ENCODE peak calls at places on chromosome 19, in six cellular contexts. One of them, this sample, is unnamed.

GRCh38 chr19:55353803-55354697 is 469 bp downstream of the COX6B2 start:
- DNase-seq in fibroblast of mammary gland: peak
- DNase-seq in breast epithelium: peak
- DNase-seq in ovary: peak
- DNase-seq in CD8-positive, alpha-beta T cell: peak
- DNase-seq in uterus: peak
- DNase-seq in this sample: peak

GRCh38 chr19:52941941-52942370 is 18.7 kb upstream of the ZNF888 start:
- DNase-seq in ovary: peak
- DNase-seq in uterus: peak
- DNase-seq in breast epithelium: no peak
- DNase-seq in CD8-positive, alpha-beta T cell: no peak
- DNase-seq in fibroblast of mammary gland: peak
- DNase-seq in this sample: peak

GRCh38 chr19:3976495-3977241 is 5.8 kb upstream of the DAPK3 start:
- DNase-seq in ovary: peak
- DNase-seq in breast epithelium: peak
- DNase-seq in fibroblast of mammary gland: peak
- DNase-seq in CD8-positive, alpha-beta T cell: no peak
- DNase-seq in uterus: no peak
- DNase-seq in this sample: no peak

GRCh38 chr19:55866521-55866920 is 30.2 kb downstream of the NLRP4 start:
- DNase-seq in CD8-positive, alpha-beta T cell: no peak
- DNase-seq in breast epithelium: no peak
- DNase-seq in fibroblast of mammary gland: no peak
- DNase-seq in uterus: no peak
- DNase-seq in ovary: no peak
- DNase-seq in this sample: no peak

GRCh38 chr19:51002101-51002532 is 713 bp upstream of the KLK8 start:
- DNase-seq in fibroblast of mammary gland: no peak
- DNase-seq in uterus: no peak
- DNase-seq in ovary: no peak
- DNase-seq in breast epithelium: no peak
- DNase-seq in CD8-positive, alpha-beta T cell: no peak
- DNase-seq in this sample: no peak

GRCh38 chr19:6464070-6464873 is at the start of gene CRB3:
- DNase-seq in breast epithelium: peak
- DNase-seq in CD8-positive, alpha-beta T cell: peak
- DNase-seq in uterus: no peak
- DNase-seq in fibroblast of mammary gland: no peak
- DNase-seq in ovary: no peak
- DNase-seq in this sample: no peak

GRCh38 chr19:532578-533484 is 1.3 kb downstream of the CDC34 start:
- DNase-seq in breast epithelium: peak
- DNase-seq in ovary: peak
- DNase-seq in fibroblast of mammary gland: peak
- DNase-seq in CD8-positive, alpha-beta T cell: peak
- DNase-seq in uterus: peak
- DNase-seq in this sample: no peak

GRCh38 chr19:22026687-22027086 is 15.9 kb upstream of the ZNF208 start:
- DNase-seq in fibroblast of mammary gland: no peak
- DNase-seq in uterus: no peak
- DNase-seq in breast epithelium: no peak
- DNase-seq in CD8-positive, alpha-beta T cell: no peak
- DNase-seq in ovary: no peak
- DNase-seq in this sample: no peak

GRCh38 chr19:2561895-2562294 is 86.0 kb downstream of the GADD45B start:
- DNase-seq in ovary: no peak
- DNase-seq in uterus: no peak
- DNase-seq in breast epithelium: no peak
- DNase-seq in fibroblast of mammary gland: no peak
- DNase-seq in CD8-positive, alpha-beta T cell: peak
- DNase-seq in this sample: peak

GRCh38 chr19:11091343-11092153 is 2.3 kb downstream of the LDLR start:
- DNase-seq in uterus: peak
- DNase-seq in fibroblast of mammary gland: peak
- DNase-seq in ovary: no peak
- DNase-seq in breast epithelium: peak
- DNase-seq in CD8-positive, alpha-beta T cell: peak
- DNase-seq in this sample: peak

GRCh38 chr19:2035590-2035991 is 15.5 kb downstream of the MKNK2 start:
- DNase-seq in CD8-positive, alpha-beta T cell: no peak
- DNase-seq in breast epithelium: no peak
- DNase-seq in uterus: no peak
- DNase-seq in fibroblast of mammary gland: no peak
- DNase-seq in ovary: no peak
- DNase-seq in this sample: no peak

GRCh38 chr19:40806385-40807146 is 7.6 kb downstream of the EGLN2 start:
- DNase-seq in fibroblast of mammary gland: peak
- DNase-seq in ovary: peak
- DNase-seq in breast epithelium: peak
- DNase-seq in uterus: peak
- DNase-seq in CD8-positive, alpha-beta T cell: peak
- DNase-seq in this sample: peak

GRCh38 chr19:48543121-48543710 is 8.8 kb upstream of the SULT2B1 start:
- DNase-seq in uterus: no peak
- DNase-seq in breast epithelium: peak
- DNase-seq in CD8-positive, alpha-beta T cell: no peak
- DNase-seq in fibroblast of mammary gland: peak
- DNase-seq in ovary: no peak
- DNase-seq in this sample: no peak

GRCh38 chr19:16599655-16600346 is 27.6 kb upstream of the SLC35E1 start:
- DNase-seq in breast epithelium: no peak
- DNase-seq in uterus: no peak
- DNase-seq in ovary: no peak
- DNase-seq in fibroblast of mammary gland: no peak
- DNase-seq in CD8-positive, alpha-beta T cell: no peak
- DNase-seq in this sample: no peak

GRCh38 chr19:43229315-43229714 is 23.9 kb upstream of the PSG4 start:
- DNase-seq in uterus: no peak
- DNase-seq in fibroblast of mammary gland: no peak
- DNase-seq in breast epithelium: no peak
- DNase-seq in ovary: no peak
- DNase-seq in CD8-positive, alpha-beta T cell: no peak
- DNase-seq in this sample: no peak

GRCh38 chr19:47274891-47275865 is 493 bp downstream of the INAFM1 start:
- DNase-seq in uterus: peak
- DNase-seq in breast epithelium: no peak
- DNase-seq in CD8-positive, alpha-beta T cell: no peak
- DNase-seq in fibroblast of mammary gland: peak
- DNase-seq in ovary: peak
- DNase-seq in this sample: peak

GRCh38 chr19:42396248-42396541 is 6.1 kb upstream of the CNFN start:
- DNase-seq in ovary: no peak
- DNase-seq in CD8-positive, alpha-beta T cell: no peak
- DNase-seq in fibroblast of mammary gland: no peak
- DNase-seq in uterus: no peak
- DNase-seq in breast epithelium: no peak
- DNase-seq in this sample: no peak

GRCh38 chr19:56301152-56301551 is 13.5 kb downstream of the ZSCAN5A start:
- DNase-seq in breast epithelium: no peak
- DNase-seq in fibroblast of mammary gland: no peak
- DNase-seq in CD8-positive, alpha-beta T cell: no peak
- DNase-seq in ovary: no peak
- DNase-seq in uterus: no peak
- DNase-seq in this sample: no peak

GRCh38 chr19:41876847-41877489 is at the start of gene CD79A:
- DNase-seq in breast epithelium: no peak
- DNase-seq in uterus: no peak
- DNase-seq in CD8-positive, alpha-beta T cell: peak
- DNase-seq in ovary: no peak
- DNase-seq in fibroblast of mammary gland: no peak
- DNase-seq in this sample: no peak

GRCh38 chr19:1861599-1862031 is 1.8 kb downstream of the KLF16 start:
- DNase-seq in CD8-positive, alpha-beta T cell: no peak
- DNase-seq in uterus: no peak
- DNase-seq in fibroblast of mammary gland: no peak
- DNase-seq in ovary: no peak
- DNase-seq in breast epithelium: no peak
- DNase-seq in this sample: no peak

GRCh38 chr19:41263850-41264580 is at the start of gene HNRNPUL1:
- DNase-seq in breast epithelium: peak
- DNase-seq in uterus: peak
- DNase-seq in CD8-positive, alpha-beta T cell: peak
- DNase-seq in ovary: peak
- DNase-seq in fibroblast of mammary gland: peak
- DNase-seq in this sample: peak

GRCh38 chr19:34236035-34236793 is 18.1 kb upstream of the GARRE1 start:
- DNase-seq in breast epithelium: no peak
- DNase-seq in uterus: no peak
- DNase-seq in ovary: no peak
- DNase-seq in fibroblast of mammary gland: peak
- DNase-seq in CD8-positive, alpha-beta T cell: no peak
- DNase-seq in this sample: no peak
- TF ChIP-seq CTCF in breast epithelium: no peak
- TF ChIP-seq CTCF in uterus: no peak
- TF ChIP-seq CTCF in ovary: no peak
- TF ChIP-seq CTCF in fibroblast of mammary gland: no peak
- TF ChIP-seq CTCF in CD8-positive, alpha-beta T cell: no peak
- TF ChIP-seq CTCF in this sample: no peak

GRCh38 chr19:12843999-12844732 is 5.9 kb downstream of the MAST1 start:
- DNase-seq in fibroblast of mammary gland: no peak
- DNase-seq in breast epithelium: no peak
- DNase-seq in uterus: no peak
- DNase-seq in CD8-positive, alpha-beta T cell: no peak
- DNase-seq in ovary: no peak
- DNase-seq in this sample: no peak

GRCh38 chr19:12842511-12842910 is 4.2 kb downstream of the MAST1 start:
- DNase-seq in ovary: no peak
- DNase-seq in uterus: no peak
- DNase-seq in fibroblast of mammary gland: no peak
- DNase-seq in CD8-positive, alpha-beta T cell: no peak
- DNase-seq in breast epithelium: no peak
- DNase-seq in this sample: no peak

GRCh38 chr19:12843328-12843727 is 5.0 kb downstream of the MAST1 start:
- DNase-seq in breast epithelium: no peak
- DNase-seq in CD8-positive, alpha-beta T cell: no peak
- DNase-seq in uterus: no peak
- DNase-seq in ovary: no peak
- DNase-seq in fibroblast of mammary gland: no peak
- DNase-seq in this sample: no peak

DNA sequence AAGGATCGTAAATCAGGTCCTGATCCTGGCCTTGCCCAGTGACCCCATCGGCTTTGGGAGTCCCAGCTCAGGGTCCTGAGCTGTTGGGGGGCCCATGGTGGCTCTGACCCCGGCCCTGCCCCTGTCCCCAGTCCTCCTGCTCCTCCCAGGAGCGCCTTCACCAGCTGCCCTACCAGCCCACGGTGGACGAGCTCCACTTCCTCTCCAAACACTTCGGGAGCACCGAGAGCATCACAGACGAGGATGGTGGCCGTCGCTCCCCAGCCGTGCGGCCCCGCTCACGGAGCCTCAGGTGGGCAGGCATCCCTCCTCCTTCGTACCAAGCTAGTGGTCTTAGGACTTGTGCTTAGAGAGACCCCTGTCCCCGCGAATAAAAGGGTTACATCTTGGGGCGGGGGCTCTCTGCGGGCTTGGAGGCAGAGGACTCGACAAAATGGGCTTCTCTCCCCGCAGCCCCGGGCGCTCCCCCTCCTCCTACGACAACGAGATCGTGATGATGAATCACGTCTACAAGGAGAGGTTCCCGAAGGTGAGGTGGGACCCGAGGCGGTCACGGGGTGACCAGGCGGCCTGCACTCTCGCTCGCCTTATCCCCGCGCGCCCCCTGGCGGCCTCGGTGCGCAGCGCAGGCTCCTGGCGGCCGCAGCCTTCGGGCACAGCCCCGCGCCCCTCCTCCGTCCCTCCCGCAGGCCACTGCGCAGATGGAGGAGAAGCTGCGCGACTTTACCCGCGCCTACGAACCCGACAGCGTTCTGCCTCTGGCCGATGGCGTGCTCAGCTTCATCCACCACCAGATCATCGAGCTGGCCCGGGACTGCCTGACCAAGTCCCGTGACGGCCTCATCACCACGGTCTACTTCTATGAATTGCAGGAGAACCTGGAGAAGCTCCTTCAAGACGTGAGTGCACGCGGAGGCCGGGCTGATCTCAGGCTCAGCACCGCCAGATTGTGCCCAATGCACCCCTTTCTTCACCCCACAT is 9.1 kb downstream of the MAST1 start:
- DNase-seq in fibroblast of mammary gland: peak
- DNase-seq in breast epithelium: peak
- DNase-seq in uterus: peak
- DNase-seq in CD8-positive, alpha-beta T cell: peak
- DNase-seq in ovary: peak
- DNase-seq in this sample: peak
- TF ChIP-seq CTCF in fibroblast of mammary gland: peak
- TF ChIP-seq CTCF in breast epithelium: peak
- TF ChIP-seq CTCF in uterus: peak
- TF ChIP-seq CTCF in CD8-positive, alpha-beta T cell: peak
- TF ChIP-seq CTCF in ovary: peak
- TF ChIP-seq CTCF in this sample: peak

GRCh38 chr19:12400618-12401502 is at the start of gene ZNF799:
- DNase-seq in ovary: peak
- DNase-seq in breast epithelium: peak
- DNase-seq in fibroblast of mammary gland: peak
- DNase-seq in uterus: peak
- DNase-seq in CD8-positive, alpha-beta T cell: peak
- DNase-seq in this sample: peak
- TF ChIP-seq CTCF in ovary: no peak
- TF ChIP-seq CTCF in breast epithelium: no peak
- TF ChIP-seq CTCF in fibroblast of mammary gland: no peak
- TF ChIP-seq CTCF in uterus: no peak
- TF ChIP-seq CTCF in CD8-positive, alpha-beta T cell: no peak
- TF ChIP-seq CTCF in this sample: no peak

GRCh38 chr19:18503971-18504885 is 17.6 kb downstream of the ELL start:
- DNase-seq in ovary: no peak
- DNase-seq in fibroblast of mammary gland: no peak
- DNase-seq in uterus: no peak
- DNase-seq in CD8-positive, alpha-beta T cell: no peak
- DNase-seq in breast epithelium: no peak
- DNase-seq in this sample: no peak
- TF ChIP-seq CTCF in ovary: no peak
- TF ChIP-seq CTCF in fibroblast of mammary gland: no peak
- TF ChIP-seq CTCF in uterus: no peak
- TF ChIP-seq CTCF in CD8-positive, alpha-beta T cell: no peak
- TF ChIP-seq CTCF in breast epithelium: no peak
- TF ChIP-seq CTCF in this sample: no peak

DNA sequence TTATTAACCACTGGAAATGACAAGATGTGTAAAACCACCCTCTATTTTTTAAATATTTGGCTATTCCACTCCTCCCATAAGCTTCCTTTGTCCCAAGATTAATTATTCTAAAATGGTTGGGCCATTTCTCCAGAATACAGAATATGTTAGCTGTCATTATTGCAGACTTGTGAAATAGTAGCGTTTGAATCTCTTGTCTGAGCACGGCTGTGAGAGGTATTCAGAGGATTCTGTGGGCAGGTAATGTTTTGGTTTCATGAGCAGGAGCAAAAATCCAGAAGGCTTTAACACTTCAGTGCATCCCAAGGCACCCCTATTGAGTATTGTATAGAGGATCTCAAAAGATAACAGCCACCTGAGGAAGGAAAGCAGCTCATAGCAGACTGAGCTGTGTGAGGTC is 256.0 kb downstream of the UQCRFS1 start:
- DNase-seq in CD8-positive, alpha-beta T cell: no peak
- DNase-seq in uterus: no peak
- DNase-seq in ovary: no peak
- DNase-seq in fibroblast of mammary gland: no peak
- DNase-seq in breast epithelium: no peak
- DNase-seq in this sample: no peak
- TF ChIP-seq CTCF in CD8-positive, alpha-beta T cell: no peak
- TF ChIP-seq CTCF in uterus: no peak
- TF ChIP-seq CTCF in ovary: no peak
- TF ChIP-seq CTCF in fibroblast of mammary gland: no peak
- TF ChIP-seq CTCF in breast epithelium: no peak
- TF ChIP-seq CTCF in this sample: no peak

GRCh38 chr19:38792250-38793111 is 3.5 kb downstream of the LGALS7B start:
- DNase-seq in breast epithelium: no peak
- DNase-seq in uterus: no peak
- DNase-seq in fibroblast of mammary gland: peak
- DNase-seq in ovary: no peak
- DNase-seq in CD8-positive, alpha-beta T cell: peak
- DNase-seq in this sample: peak
- TF ChIP-seq CTCF in breast epithelium: peak
- TF ChIP-seq CTCF in uterus: peak
- TF ChIP-seq CTCF in fibroblast of mammary gland: peak
- TF ChIP-seq CTCF in ovary: no peak
- TF ChIP-seq CTCF in CD8-positive, alpha-beta T cell: no peak
- TF ChIP-seq CTCF in this sample: peak